ENCODE peak calls at places on chromosomes 11 and 22, in ten cellular contexts. D, G, S, C, O, H, F, T, K and B are unnamed samples.

GRCh38 chr11:74559110-74559933 is 33.1 kb upstream of the POLD3 start:
- DNase-seq in S (no peak), C (no peak), D (no peak), K (no peak), F (no peak), H (no peak), O (peak; percentile 18), T (no peak), G (no peak), B (no peak)

GRCh38 chr11:68044145-68044813 is 5.5 kb downstream of the TCIRG1 start:
- DNase-seq in T (no peak), S (no peak), C (no peak), F (peak; percentile 36), D (no peak), G (peak; percentile 51), H (no peak), K (no peak), O (no peak), B (no peak)

GRCh38 chr22:38348751-38349496 is 31.7 kb upstream of the CSNK1E start:
- DNase-seq in O (peak; percentile 8), S (no peak), F (no peak), G (no peak), D (no peak), T (peak; percentile 32), K (no peak), C (no peak), H (no peak), B (no peak)

GRCh38 chr11:118522571-118523072 is 4.7 kb upstream of the TTC36 start:
- DNase-seq in D (no peak), K (no peak), F (peak; percentile 76), S (no peak), T (peak; percentile 48), G (no peak), H (peak; percentile 47), O (peak; percentile 34), C (peak; percentile 14), B (peak; percentile 12)

GRCh38 chr11:61022311-61023085 is 51.0 kb downstream of the CD6 start:
- DNase-seq in G (no peak), K (peak; percentile 35), F (no peak), H (no peak), T (no peak), S (no peak), D (no peak), O (no peak), C (no peak), B (no peak)

GRCh38 chr11:8934735-8935478 is 2.2 kb upstream of the C11orf16 start:
- DNase-seq in C (peak; percentile 88), D (no peak), F (no peak), T (peak; percentile 39), S (no peak), G (no peak), H (peak; percentile 79), O (peak; percentile 48), K (no peak), B (peak; percentile 53)

GRCh38 chr11:1843098-1843473 is 4.3 kb downstream of the TNNI2 start:
- DNase-seq in S (no peak), T (no peak), C (no peak), O (peak; percentile 58), F (no peak), G (no peak), K (no peak), D (no peak), H (no peak), B (no peak)

GRCh38 chr22:47120399-47120798 is 357.9 kb downstream of the TBC1D22A start:
- DNase-seq in T (no peak), O (no peak), C (no peak), D (no peak), H (no peak), K (no peak), F (no peak), G (no peak), S (no peak), B (no peak)

GRCh38 chr11:62402994-62403393 is 15.8 kb upstream of the SCGB1A1 start:
- DNase-seq in F (no peak), S (no peak), C (no peak), H (no peak), O (no peak), K (no peak), D (no peak), T (no peak), G (no peak), B (no peak)

GRCh38 chr11:74141274-74141695 is 29.5 kb downstream of the C2CD3 start:
- DNase-seq in K (no peak), S (no peak), D (no peak), T (no peak), F (peak; percentile 64), G (no peak), O (no peak), C (no peak), H (no peak), B (no peak)